ENCODE peak calls at places on chromosomes 7 and 10, in six cellular contexts. Q, R, J, K, C and I are unnamed samples.

GRCh38 chr7:132790104-132790503 is 213.8 kb upstream of the PLXNA4 start:
- DNase-seq in Q (no peak), R (no peak), J (no peak), K (no peak), C (no peak), I (no peak)

GRCh38 chr10:125592897-125593296 is 90.1 kb downstream of the TEX36 start:
- DNase-seq in Q (no peak), R (no peak), J (no peak), K (no peak), C (no peak), I (no peak)

GRCh38 chr10:72254891-72255568 is 18.7 kb upstream of the DDIT4 start:
- DNase-seq in Q (peak; percentile 47), R (peak; percentile 60), J (peak; percentile 83), K (peak; percentile 94), C (peak; percentile 95), I (peak; percentile 92)

GRCh38 chr7:50793115-50793946 is 10.6 kb upstream of the GRB10 start:
- DNase-seq in Q (peak; percentile 57), R (peak; percentile 27), J (no peak), K (peak; percentile 76), C (peak; percentile 28), I (peak; percentile 91)

GRCh38 chr10:110843796-110844616 is 27.7 kb upstream of the PDCD4 start:
- DNase-seq in Q (no peak), R (no peak), J (no peak), K (no peak), C (no peak), I (no peak)

GRCh38 chr10:132644544-132645530 is 107.2 kb downstream of the INPP5A start:
- DNase-seq in Q (no peak), R (no peak), J (no peak), K (peak; percentile 13), C (no peak), I (no peak)

GRCh38 chr10:8544057-8544380 is 489.5 kb downstream of the GATA3 start:
- DNase-seq in Q (no peak), R (no peak), J (no peak), K (no peak), C (no peak), I (no peak)

GRCh38 chr10:114380060-114380459 is 24.2 kb downstream of the AFAP1L2 start:
- DNase-seq in Q (no peak), R (no peak), J (no peak), K (no peak), C (no peak), I (no peak)

GRCh38 chr7:132519936-132520335 is 56.3 kb downstream of the PLXNA4 start:
- DNase-seq in Q (no peak), R (no peak), J (no peak), K (no peak), C (no peak), I (peak; percentile 37)

GRCh38 chr7:43113622-43114450 is 1.4 kb downstream of the HECW1 start:
- DNase-seq in Q (no peak), R (no peak), J (no peak), K (no peak), C (peak; percentile 35), I (peak; percentile 50)

GRCh38 chr10:17001297-17001744 is 128.3 kb downstream of the CUBN start:
- DNase-seq in Q (no peak), R (no peak), J (no peak), K (peak; percentile 31), C (no peak), I (no peak)

GRCh38 chr10:78407009-78407711 is 373.5 kb downstream of the RPS24 start:
- DNase-seq in Q (peak; percentile 83), R (peak; percentile 44), J (peak; percentile 96), K (peak; percentile 86), C (peak; percentile 83), I (no peak)

GRCh38 chr7:151087247-151088018 is 1.2 kb downstream of the AGAP3 start:
- DNase-seq in Q (no peak), R (no peak), J (no peak), K (peak; percentile 72), C (peak; percentile 50), I (peak; percentile 79)